ENCODE peak calls at places on chromosomes 4 and X, in six cellular contexts. W is K562, H is H1, J is HepG2, P is GM12878, L is GM12891. O is an unnamed sample.

GRCh38 chrX:78092296-78092695 is 11.8 kb upstream of the PGK1 start:
- DNase-seq in P (peak), H (peak), W (no peak), L (no peak), J (peak), O (no peak)

GRCh38 chrX:54509401-54509800 is 13.4 kb upstream of the FGD1 start:
- DNase-seq in L (no peak), P (no peak), H (no peak), J (no peak), W (no peak), O (no peak)

GRCh38 chrX:103002576-103002975 is 61.4 kb downstream of the BEX1 start:
- DNase-seq in J (no peak), H (no peak), W (no peak), L (no peak), P (no peak), O (no peak)

GRCh38 chrX:133985164-133986007 is at the start of gene GPC3:
- DNase-seq in H (peak), W (peak), P (no peak), L (peak), J (peak), O (no peak)

GRCh38 chr4:337932-338758 is 531 bp downstream of the ZNF141 start:
- DNase-seq in J (no peak), L (no peak), W (no peak), P (no peak), H (peak), O (no peak)

GRCh38 chr4:42150653-42151567 is 1.5 kb downstream of the BEND4 start:
- DNase-seq in H (peak), J (no peak), P (no peak), W (no peak), L (peak), O (peak)

GRCh38 chrX:82087699-82088098 is 885.8 kb downstream of the SH3BGRL start:
- DNase-seq in L (no peak), W (no peak), H (no peak), J (no peak), P (no peak), O (no peak)

GRCh38 chr4:161991811-161992210 is 172.0 kb downstream of the FSTL5 start:
- DNase-seq in L (no peak), W (no peak), H (no peak), P (no peak), J (no peak), O (no peak)

GRCh38 chrX:43474321-43474720 is 181.8 kb upstream of the MAOA start:
- DNase-seq in W (no peak), L (no peak), J (no peak), H (no peak), P (no peak), O (no peak)

GRCh38 chr4:151004222-151004621 is 10.9 kb downstream of the LRBA start:
- DNase-seq in J (no peak), H (no peak), P (no peak), L (no peak), W (no peak), O (no peak)

GRCh38 chr4:91256043-91256442 is 1047.7 kb upstream of the GRID2 start:
- DNase-seq in H (peak), L (no peak), P (no peak), W (no peak), J (no peak), O (no peak)

GRCh38 chr4:142815834-142816233 is 30.3 kb downstream of the INPP4B start:
- DNase-seq in H (no peak), P (no peak), J (no peak), L (no peak), W (no peak), O (no peak)

GRCh38 chr4:97910005-97910404 is 233.3 kb downstream of the STPG2 start:
- DNase-seq in L (no peak), W (no peak), P (no peak), J (no peak), H (no peak), O (no peak)

GRCh38 chr4:87679449-87680169 is 29.5 kb downstream of the DMP1 start:
- DNase-seq in H (peak), J (peak), P (peak), L (peak), W (peak), O (no peak)

GRCh38 chr4:87856816-87857215 is 24.0 kb downstream of the MEPE start:
- DNase-seq in L (no peak), H (no peak), P (no peak), W (no peak), J (peak), O (no peak)

GRCh38 chr4:16694491-16695276 is 203.8 kb downstream of the LDB2 start:
- DNase-seq in W (no peak), L (no peak), H (no peak), P (no peak), J (no peak), O (no peak)

GRCh38 chr4:136867465-136867864 is 664.8 kb downstream of the PCDH18 start:
- DNase-seq in H (no peak), W (no peak), J (no peak), P (no peak), L (no peak), O (no peak)

GRCh38 chrX:7120578-7121219 is 26.8 kb upstream of the STS start:
- DNase-seq in L (no peak), W (no peak), H (no peak), P (no peak), J (peak), O (no peak)

GRCh38 chr4:173005912-173006633 is 162.5 kb upstream of the GALNT7 start:
- DNase-seq in J (no peak), H (no peak), W (no peak), P (no peak), L (no peak), O (no peak)

DNA sequence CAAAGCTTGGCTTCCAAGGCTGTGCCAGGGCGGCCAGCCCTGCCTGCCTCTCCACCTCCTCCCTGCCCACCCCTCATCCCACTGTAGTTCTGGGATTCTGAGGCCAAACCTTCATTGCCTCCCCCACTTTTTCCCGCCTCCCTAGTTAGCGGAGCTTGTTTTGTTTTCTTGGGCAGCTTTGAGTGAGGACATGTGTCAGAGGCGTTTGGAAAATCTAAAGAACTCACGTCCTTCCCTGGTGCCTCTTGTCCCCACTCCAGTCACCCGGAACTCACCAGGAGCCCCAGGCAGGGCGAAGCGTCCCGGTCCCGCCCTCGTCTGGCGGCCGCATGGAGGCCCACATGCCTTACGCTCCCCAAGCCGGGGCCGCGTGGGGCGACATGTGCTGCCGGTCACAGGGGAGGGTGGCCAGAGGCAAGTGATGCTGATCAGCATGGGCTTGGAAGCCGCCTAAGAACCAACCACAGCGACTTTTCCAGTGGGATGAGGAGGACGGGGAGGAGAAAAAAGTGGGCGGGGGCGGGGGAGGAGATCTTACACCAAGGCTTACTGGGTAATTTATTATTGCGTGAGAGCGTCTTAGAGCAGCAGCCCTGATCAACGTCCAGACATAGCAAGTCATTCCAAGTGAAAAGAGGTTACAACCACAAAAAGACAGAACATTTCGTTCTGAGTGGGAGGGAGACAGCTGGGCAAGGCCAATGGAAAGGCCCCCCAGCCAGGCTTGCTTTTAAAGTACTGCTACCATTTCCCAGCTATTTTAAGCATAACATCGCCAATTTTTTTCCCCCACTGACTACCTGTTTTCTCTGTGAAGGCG is 48.5 kb downstream of the PRPS1 start:
- DNase-seq in P (no peak), W (peak), J (no peak), H (no peak), L (no peak), O (no peak)
- TF ChIP-seq POLR2A in P (peak), W (peak), J (no peak), H (no peak), L (no peak), O (no peak)

DNA sequence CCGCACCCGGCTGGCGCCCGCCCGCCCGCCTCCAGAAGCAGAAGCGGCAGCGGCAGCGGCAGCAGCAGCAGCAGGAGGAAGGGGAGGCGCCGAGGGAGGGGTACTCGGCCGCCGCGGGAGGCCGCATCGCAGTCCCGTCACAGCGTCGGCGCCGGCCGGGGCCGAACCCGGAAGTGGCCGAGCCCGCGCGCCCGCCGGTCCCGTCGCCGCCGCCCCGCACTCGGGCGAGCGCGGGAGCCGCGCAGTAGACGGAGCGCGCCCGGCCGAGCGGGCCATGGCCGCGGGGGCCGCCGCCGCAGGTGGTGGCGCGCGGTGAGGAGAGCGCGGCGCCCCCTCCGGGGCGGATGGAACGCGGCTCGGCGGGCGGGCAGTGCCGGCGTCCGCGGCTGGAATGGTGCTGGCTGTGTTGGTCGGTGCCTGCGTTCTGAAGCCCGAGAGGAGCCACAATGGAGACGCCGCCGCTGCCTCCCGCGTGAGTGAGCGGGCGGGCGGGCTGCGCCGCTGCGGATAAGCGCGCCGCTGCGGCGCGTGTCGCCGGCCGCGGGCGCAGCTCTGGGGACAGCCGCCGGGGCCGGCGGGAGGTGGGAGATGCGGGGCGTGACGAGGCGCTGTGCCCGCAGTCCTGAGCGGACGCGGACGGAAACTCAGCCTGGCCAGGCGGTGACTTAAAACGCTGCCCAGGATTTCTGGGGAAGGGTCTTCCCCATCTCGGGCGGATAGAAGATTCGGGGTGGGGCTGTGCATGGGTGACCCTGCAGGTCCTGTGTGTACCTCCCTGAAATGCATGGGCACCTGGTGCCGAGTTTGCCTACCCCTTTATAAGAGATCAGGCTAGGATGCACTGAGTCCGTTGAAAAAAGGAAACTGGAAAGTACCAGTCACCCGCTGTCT is at the start of gene KLHL2:
- DNase-seq in W (peak), J (peak), P (no peak), L (peak), H (peak), O (peak)
- TF ChIP-seq POLR2AphosphoS5 in W (no peak), J (no peak), P (no peak), L (no peak), H (peak), O (no peak)

GRCh38 chrX:41406211-41406610 is 40.9 kb upstream of the NYX start:
- DNase-seq in L (no peak), H (no peak), P (no peak), W (no peak), J (no peak), O (no peak)
- TF ChIP-seq TAF1 in L (no peak), H (no peak), P (no peak), W (no peak), J (no peak), O (no peak)

GRCh38 chr4:119300388-119301131 is 21.4 kb downstream of the FABP2 start:
- DNase-seq in W (peak), L (peak), J (peak), H (peak), P (peak), O (peak)
- TF ChIP-seq POLR2A in W (peak), L (peak), J (peak), H (peak), P (peak), O (peak)

GRCh38 chr4:140735779-140736391 is 20.3 kb downstream of the TBC1D9 start:
- DNase-seq in J (no peak), P (no peak), W (no peak), H (no peak), L (no peak), O (no peak)
- TF ChIP-seq POLR2AphosphoS5 in J (no peak), P (no peak), W (no peak), H (no peak), L (no peak), O (no peak)

DNA sequence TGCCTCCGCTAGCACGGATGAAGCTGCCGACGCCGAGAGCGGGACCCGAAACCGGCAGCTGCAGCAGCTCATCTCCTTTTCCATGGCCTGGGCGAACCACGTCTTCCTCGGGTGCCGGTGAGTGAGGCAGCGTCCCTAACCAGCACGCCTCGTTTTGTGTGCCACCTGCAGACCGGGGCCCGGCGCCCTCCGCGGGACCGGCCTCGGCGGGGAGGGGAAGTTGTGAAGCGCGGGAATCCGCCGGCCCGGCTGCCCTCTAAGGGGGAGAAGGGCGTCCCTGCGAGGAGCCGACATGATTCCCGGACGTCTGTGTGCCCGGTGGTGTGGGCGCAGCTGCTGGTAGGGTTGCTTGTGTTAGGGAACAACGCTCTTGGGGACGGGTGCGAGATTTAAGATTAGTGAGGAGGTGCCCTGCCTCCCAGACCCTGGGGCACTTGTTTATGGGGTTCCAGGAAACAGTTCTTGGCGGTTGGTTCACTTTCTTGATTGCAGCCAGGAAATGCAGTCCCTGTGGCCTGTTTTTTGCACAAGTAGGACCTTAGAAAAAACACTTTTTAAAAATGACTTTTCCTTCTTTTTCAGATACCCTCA is 612 bp downstream of the CDKN2AIP start:
- DNase-seq in W (peak), L (peak), P (no peak), H (no peak), J (no peak), O (peak)
- TF ChIP-seq TAF1 in W (no peak), L (no peak), P (no peak), H (peak), J (no peak), O (no peak)

GRCh38 chr4:139177888-139178609 is 1.0 kb upstream of the ELF2 start:
- DNase-seq in L (peak), J (peak), H (peak), P (peak), W (peak), O (peak)

GRCh38 chr4:139176299-139177048 is 544 bp downstream of the ELF2 start:
- DNase-seq in H (peak), J (peak), W (peak), P (no peak), L (no peak), O (peak)

GRCh38 chr4:139175647-139176298 is 1.2 kb downstream of the ELF2 start:
- DNase-seq in L (no peak), W (no peak), H (no peak), P (no peak), J (no peak), O (no peak)

GRCh38 chr4:139171878-139172691 is 4.9 kb downstream of the ELF2 start:
- DNase-seq in P (no peak), W (peak), H (no peak), L (no peak), J (peak), O (no peak)

DNA sequence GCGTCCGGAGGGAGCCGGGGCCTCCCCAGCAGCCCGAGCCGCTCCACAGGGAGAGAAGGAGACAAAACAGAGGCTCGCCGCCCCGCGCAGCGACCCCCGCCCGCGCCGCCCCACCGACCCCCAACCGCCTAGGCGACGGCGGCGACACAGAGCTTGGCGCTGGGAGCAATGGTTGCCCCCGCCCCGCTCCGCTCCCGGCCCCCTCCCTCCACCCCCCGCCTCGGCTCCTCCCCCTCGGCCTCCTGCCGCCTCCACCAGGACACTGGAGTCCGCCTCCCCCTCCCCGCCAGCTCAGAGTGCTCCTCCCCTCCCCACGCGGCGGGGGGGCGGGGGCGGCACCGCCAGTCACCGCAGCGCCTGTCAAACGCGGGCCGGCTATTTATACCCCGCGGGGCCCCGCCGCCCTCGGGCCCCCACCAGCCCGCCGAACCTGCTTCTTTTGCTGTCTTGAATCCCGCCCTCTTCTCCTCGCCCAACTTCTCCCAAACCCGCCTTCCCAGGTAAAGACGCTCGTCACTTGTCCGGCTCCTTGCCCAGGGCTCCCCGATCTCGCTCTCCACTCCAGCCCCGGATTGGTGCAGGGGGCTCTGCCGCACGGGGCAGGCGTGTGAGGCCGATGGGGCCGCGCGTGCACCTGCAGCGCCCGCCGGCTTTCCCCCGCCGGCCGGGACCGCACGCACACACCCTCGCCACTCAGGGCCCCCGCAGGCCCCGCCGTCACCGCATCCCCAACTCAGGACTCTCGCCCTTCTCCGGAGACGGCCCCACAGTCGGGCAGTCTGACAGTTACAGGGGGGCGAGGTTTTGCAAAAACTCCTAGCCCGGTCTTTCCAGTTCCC is at the start of gene ELF2:
- DNase-seq in J (peak), H (peak), L (peak), W (peak), P (no peak), O (peak)
- TF ChIP-seq POLR2A in J (peak), H (no peak), L (no peak), W (peak), P (peak), O (no peak)

O was measured in GM12892.